ENCODE peak calls at places on chromosome 3, in four cellular contexts. One of them, this sample, is unnamed.

GRCh38 chr3:23319913-23320312 is 116.8 kb downstream of the UBE2E2 start:
- DNase-seq in HepG2: no peak
- DNase-seq in GM12878: no peak
- DNase-seq in H1: no peak
- DNase-seq in this sample: no peak

GRCh38 chr3:114877378-114878118 is 269.5 kb downstream of the ZBTB20 start:
- DNase-seq in GM12878: no peak
- DNase-seq in H1: no peak
- DNase-seq in HepG2: no peak
- DNase-seq in this sample: no peak

GRCh38 chr3:8632402-8633237 is 12.0 kb downstream of the SSUH2 start:
- DNase-seq in H1: no peak
- DNase-seq in GM12878: no peak
- DNase-seq in HepG2: no peak
- DNase-seq in this sample: no peak

GRCh38 chr3:45057557-45057956 is 31.5 kb downstream of the CLEC3B start:
- DNase-seq in GM12878: no peak
- DNase-seq in HepG2: no peak
- DNase-seq in H1: no peak
- DNase-seq in this sample: no peak

GRCh38 chr3:184008161-184008560 is 9.5 kb downstream of the ABCC5 start:
- DNase-seq in H1: no peak
- DNase-seq in GM12878: no peak
- DNase-seq in HepG2: no peak
- DNase-seq in this sample: no peak

GRCh38 chr3:126287536-126288181 is 69.5 kb downstream of the KLF15 start:
- DNase-seq in H1: peak
- DNase-seq in HepG2: peak
- DNase-seq in GM12878: no peak
- DNase-seq in this sample: no peak

GRCh38 chr3:127124135-127124534 is 68.8 kb upstream of the PRR23E start:
- DNase-seq in HepG2: no peak
- DNase-seq in H1: no peak
- DNase-seq in GM12878: no peak
- DNase-seq in this sample: no peak

GRCh38 chr3:12328132-12328915 is 39.5 kb downstream of the PPARG start:
- DNase-seq in GM12878: no peak
- DNase-seq in HepG2: no peak
- DNase-seq in H1: no peak
- DNase-seq in this sample: no peak

GRCh38 chr3:194075088-194075615 is 60.8 kb upstream of the HES1 start:
- DNase-seq in GM12878: no peak
- DNase-seq in H1: no peak
- DNase-seq in HepG2: no peak
- DNase-seq in this sample: no peak

GRCh38 chr3:8627949-8628348 is 16.6 kb downstream of the SSUH2 start:
- DNase-seq in HepG2: no peak
- DNase-seq in H1: no peak
- DNase-seq in GM12878: no peak
- DNase-seq in this sample: no peak

GRCh38 chr3:34938784-34939183 is 700.5 kb upstream of the ARPP21 start:
- DNase-seq in H1: no peak
- DNase-seq in HepG2: no peak
- DNase-seq in GM12878: no peak
- DNase-seq in this sample: no peak

GRCh38 chr3:8793242-8793641 is 23.8 kb upstream of the OXTR start:
- DNase-seq in HepG2: no peak
- DNase-seq in GM12878: no peak
- DNase-seq in H1: no peak
- DNase-seq in this sample: no peak

DNA sequence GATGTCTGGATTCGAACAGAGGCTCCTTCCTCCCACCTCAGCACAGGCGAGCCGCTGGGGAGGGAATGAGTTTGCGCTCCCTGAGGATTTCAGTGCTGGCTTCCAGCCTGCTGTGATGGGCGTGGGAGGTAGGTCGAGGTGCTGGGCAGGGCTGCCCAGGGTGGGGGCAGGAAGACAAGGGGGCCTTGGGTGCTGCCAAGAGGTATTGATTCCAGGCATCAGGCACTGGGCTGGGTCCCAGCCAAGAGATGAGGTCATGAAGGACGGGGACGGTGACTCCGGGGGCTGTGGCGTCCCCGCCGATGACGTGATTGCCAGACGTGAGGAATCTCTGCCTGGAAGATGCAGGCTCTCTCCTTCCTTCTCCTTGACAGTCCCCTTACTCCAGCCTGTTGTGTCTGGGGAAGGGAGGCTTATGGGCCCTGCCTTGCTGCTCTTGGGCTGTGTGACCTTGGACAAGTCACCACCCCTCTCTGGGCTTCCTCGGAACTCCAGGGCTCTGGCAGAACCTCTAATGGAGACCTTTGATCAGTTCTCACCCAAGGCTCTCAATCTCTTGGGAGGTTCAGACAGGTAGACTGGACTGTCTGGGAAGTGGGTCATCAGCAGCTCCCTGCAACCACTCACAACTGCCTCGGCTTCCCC is 116.8 kb downstream of the FBLN2 start:
- DNase-seq in HepG2: no peak
- DNase-seq in H1: no peak
- DNase-seq in GM12878: no peak
- DNase-seq in this sample: no peak
- H2AFZ ChIP-seq in HepG2: no peak
- H2AFZ ChIP-seq in H1: no peak
- H2AFZ ChIP-seq in GM12878: no peak
- H2AFZ ChIP-seq in this sample: no peak

GRCh38 chr3:111952086-111952485 is 26.7 kb upstream of the ABHD10 start:
- DNase-seq in HepG2: no peak
- DNase-seq in H1: no peak
- DNase-seq in GM12878: no peak
- DNase-seq in this sample: no peak

GRCh38 chr3:111952866-111953450 is 25.9 kb upstream of the ABHD10 start:
- DNase-seq in H1: no peak
- DNase-seq in GM12878: no peak
- DNase-seq in HepG2: no peak
- DNase-seq in this sample: no peak

GRCh38 chr3:111956449-111956848 is 22.4 kb upstream of the ABHD10 start:
- DNase-seq in HepG2: no peak
- DNase-seq in H1: no peak
- DNase-seq in GM12878: no peak
- DNase-seq in this sample: no peak

GRCh38 chr3:111955876-111956275 is 22.9 kb upstream of the ABHD10 start:
- DNase-seq in HepG2: no peak
- DNase-seq in H1: no peak
- DNase-seq in GM12878: no peak
- DNase-seq in this sample: no peak

GRCh38 chr3:111954228-111954990 is 24.4 kb upstream of the ABHD10 start:
- DNase-seq in H1: no peak
- DNase-seq in HepG2: no peak
- DNase-seq in GM12878: no peak
- DNase-seq in this sample: no peak
- TF ChIP-seq HDAC2 in H1: no peak
- TF ChIP-seq HDAC2 in HepG2: no peak
- TF ChIP-seq HDAC2 in GM12878: no peak
- TF ChIP-seq HDAC2 in this sample: no peak

DNA sequence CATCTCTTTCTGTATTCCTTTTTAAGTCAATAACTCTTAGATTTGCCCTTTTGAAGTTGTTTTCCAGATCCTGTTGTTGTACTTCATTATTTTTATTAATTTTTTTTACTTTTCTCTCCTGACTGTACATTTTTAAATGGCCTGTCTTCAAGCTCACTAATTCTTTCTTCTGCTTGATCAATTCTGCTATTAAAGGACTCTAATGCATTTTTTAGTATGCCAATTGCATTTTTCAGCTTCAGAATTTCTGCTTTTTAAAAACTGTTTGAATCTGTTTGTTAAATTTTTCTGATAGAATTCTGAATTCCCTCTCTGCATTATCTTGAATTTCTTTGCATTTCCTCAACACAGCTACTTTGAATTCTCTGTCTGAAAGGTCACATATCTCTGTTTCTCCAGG is 5.6 kb downstream of the OR5K4 start:
- DNase-seq in GM12878: no peak
- DNase-seq in HepG2: no peak
- DNase-seq in H1: no peak
- DNase-seq in this sample: no peak
- H2AFZ ChIP-seq in GM12878: no peak
- H2AFZ ChIP-seq in HepG2: no peak
- H2AFZ ChIP-seq in H1: no peak
- H2AFZ ChIP-seq in this sample: no peak

DNA sequence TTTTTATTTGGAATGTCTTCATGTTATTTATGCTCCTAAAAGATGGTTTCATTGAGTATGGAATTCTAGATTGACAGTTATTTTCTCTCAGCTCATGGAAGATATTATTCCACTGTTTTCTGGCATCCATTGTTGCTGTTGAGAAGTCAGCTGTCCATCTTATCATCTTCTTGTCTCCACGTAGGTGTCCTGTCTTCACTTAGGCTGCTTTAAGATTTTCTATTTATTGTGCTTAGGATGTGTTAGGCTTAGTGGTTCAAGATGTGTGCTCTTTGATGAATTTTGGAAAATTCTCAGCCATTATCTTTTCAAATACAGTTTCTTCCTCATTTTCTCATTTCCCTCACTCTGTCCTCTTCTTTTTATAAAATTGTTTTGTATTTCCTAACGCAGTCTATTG is 52.0 kb downstream of the SNRK start:
- DNase-seq in HepG2: no peak
- DNase-seq in H1: no peak
- DNase-seq in GM12878: no peak
- DNase-seq in this sample: peak
- TF ChIP-seq HDAC2 in HepG2: no peak
- TF ChIP-seq HDAC2 in H1: no peak
- TF ChIP-seq HDAC2 in GM12878: no peak
- TF ChIP-seq HDAC2 in this sample: no peak

GRCh38 chr3:29513236-29513635 is 232.4 kb downstream of the RBMS3 start:
- DNase-seq in H1: no peak
- DNase-seq in HepG2: no peak
- DNase-seq in GM12878: no peak
- DNase-seq in this sample: no peak
- H2AFZ ChIP-seq in H1: no peak
- H2AFZ ChIP-seq in HepG2: no peak
- H2AFZ ChIP-seq in GM12878: no peak
- H2AFZ ChIP-seq in this sample: no peak

GRCh38 chr3:64203216-64203615 is 22.1 kb downstream of the PRICKLE2 start:
- DNase-seq in HepG2: no peak
- DNase-seq in H1: no peak
- DNase-seq in GM12878: no peak
- DNase-seq in this sample: no peak
- TF ChIP-seq HDAC2 in HepG2: no peak
- TF ChIP-seq HDAC2 in H1: no peak
- TF ChIP-seq HDAC2 in GM12878: no peak
- TF ChIP-seq HDAC2 in this sample: no peak

DNA sequence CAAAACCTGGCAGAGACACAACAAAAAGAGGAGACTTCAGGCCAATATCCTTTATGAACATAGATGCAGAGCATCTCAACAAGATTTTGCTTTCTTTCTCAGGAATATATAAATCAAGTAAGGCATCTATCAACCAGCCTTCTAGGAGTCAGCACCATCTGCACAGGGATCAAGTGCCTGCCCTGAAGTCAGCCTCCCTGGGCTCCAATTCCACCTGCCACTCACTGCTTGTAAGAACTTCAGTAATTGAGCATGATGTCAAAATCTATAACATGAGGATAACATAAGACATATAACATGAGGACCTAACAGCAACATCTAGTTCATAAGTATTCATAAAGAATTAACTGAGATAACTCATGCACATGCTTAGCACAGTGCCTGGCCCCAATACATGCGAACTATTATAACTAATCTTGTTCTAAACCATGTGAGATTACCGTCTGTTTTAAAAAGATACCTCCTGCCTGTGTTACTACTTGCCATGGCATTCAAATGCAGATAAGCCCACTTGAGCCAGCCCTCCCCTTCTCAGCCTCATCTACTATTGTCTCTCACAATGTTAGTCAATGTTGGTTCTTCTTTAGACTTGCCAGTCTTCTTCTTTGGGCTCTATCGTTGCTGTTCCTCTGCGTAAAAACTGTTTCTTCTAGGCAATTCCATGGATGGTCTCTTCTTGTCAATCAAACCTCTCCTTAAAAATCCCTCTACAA is 91.6 kb downstream of the PLD1 start:
- DNase-seq in H1: no peak
- DNase-seq in GM12878: no peak
- DNase-seq in HepG2: no peak
- DNase-seq in this sample: no peak
- H2AFZ ChIP-seq in H1: no peak
- H2AFZ ChIP-seq in GM12878: no peak
- H2AFZ ChIP-seq in HepG2: no peak
- H2AFZ ChIP-seq in this sample: no peak